ENCODE peak calls at places on chromosomes 1 and 21, in seven cellular contexts. One of them, this sample, is unnamed.

GRCh38 chr21:31557956-31558838 is 101.3 kb upstream of the SOD1 start:
- DNase-seq in AG04450: no peak
- DNase-seq in left ventricle myocardium inferior: no peak
- DNase-seq in Peyer's patch: no peak
- DNase-seq in brain microvascular endothelial cell: peak; percentile 7
- DNase-seq in uterus: no peak
- DNase-seq in heart left ventricle: no peak
- DNase-seq in this sample: no peak

GRCh38 chr1:6490181-6491075 is 1.0 kb downstream of the PLEKHG5 start:
- DNase-seq in AG04450: peak; percentile 32
- DNase-seq in left ventricle myocardium inferior: peak; percentile 66
- DNase-seq in Peyer's patch: peak; percentile 50
- DNase-seq in brain microvascular endothelial cell: peak; percentile 62
- DNase-seq in uterus: peak; percentile 30
- DNase-seq in heart left ventricle: peak; percentile 80
- DNase-seq in this sample: peak; percentile 88

GRCh38 chr21:33402011-33402979 is 918 bp upstream of the IFNGR2 start:
- DNase-seq in AG04450: no peak
- DNase-seq in left ventricle myocardium inferior: peak; percentile 65
- DNase-seq in Peyer's patch: peak; percentile 50
- DNase-seq in brain microvascular endothelial cell: peak; percentile 43
- DNase-seq in uterus: peak; percentile 78
- DNase-seq in heart left ventricle: peak; percentile 86
- DNase-seq in this sample: peak; percentile 87

GRCh38 chr21:36030581-36031189 is 29.6 kb downstream of the SETD4 start:
- DNase-seq in AG04450: no peak
- DNase-seq in left ventricle myocardium inferior: no peak
- DNase-seq in Peyer's patch: no peak
- DNase-seq in brain microvascular endothelial cell: no peak
- DNase-seq in uterus: no peak
- DNase-seq in heart left ventricle: no peak
- DNase-seq in this sample: no peak

GRCh38 chr1:239657291-239657690 is 270.9 kb downstream of the CHRM3 start:
- DNase-seq in AG04450: no peak
- DNase-seq in left ventricle myocardium inferior: no peak
- DNase-seq in Peyer's patch: no peak
- DNase-seq in brain microvascular endothelial cell: no peak
- DNase-seq in uterus: no peak
- DNase-seq in heart left ventricle: no peak
- DNase-seq in this sample: no peak

GRCh38 chr1:159988006-159988405 is 34.0 kb upstream of the SLAMF9 start:
- DNase-seq in AG04450: no peak
- DNase-seq in left ventricle myocardium inferior: no peak
- DNase-seq in Peyer's patch: no peak
- DNase-seq in brain microvascular endothelial cell: no peak
- DNase-seq in uterus: no peak
- DNase-seq in heart left ventricle: no peak
- DNase-seq in this sample: no peak

GRCh38 chr1:30804381-30804780 is 46.8 kb upstream of the LAPTM5 start:
- DNase-seq in AG04450: no peak
- DNase-seq in left ventricle myocardium inferior: no peak
- DNase-seq in Peyer's patch: no peak
- DNase-seq in brain microvascular endothelial cell: no peak
- DNase-seq in uterus: no peak
- DNase-seq in heart left ventricle: no peak
- DNase-seq in this sample: no peak

GRCh38 chr1:200379431-200379755 is 30.4 kb downstream of the ZNF281 start:
- DNase-seq in AG04450: peak; percentile 73
- DNase-seq in left ventricle myocardium inferior: no peak
- DNase-seq in Peyer's patch: no peak
- DNase-seq in brain microvascular endothelial cell: peak; percentile 88
- DNase-seq in uterus: no peak
- DNase-seq in heart left ventricle: no peak
- DNase-seq in this sample: no peak

GRCh38 chr1:109984190-109984455 is 442 bp upstream of the AHCYL1 start:
- DNase-seq in AG04450: no peak
- DNase-seq in left ventricle myocardium inferior: no peak
- DNase-seq in Peyer's patch: no peak
- DNase-seq in brain microvascular endothelial cell: peak; percentile 27
- DNase-seq in uterus: no peak
- DNase-seq in heart left ventricle: no peak
- DNase-seq in this sample: no peak

GRCh38 chr1:23897083-23897482 is 16.1 kb downstream of the CNR2 start:
- DNase-seq in AG04450: no peak
- DNase-seq in left ventricle myocardium inferior: no peak
- DNase-seq in Peyer's patch: no peak
- DNase-seq in brain microvascular endothelial cell: no peak
- DNase-seq in uterus: no peak
- DNase-seq in heart left ventricle: no peak
- DNase-seq in this sample: no peak

GRCh38 chr1:246214708-246215504 is 292.2 kb downstream of the SMYD3 start:
- DNase-seq in AG04450: peak; percentile 89
- DNase-seq in left ventricle myocardium inferior: no peak
- DNase-seq in Peyer's patch: no peak
- DNase-seq in brain microvascular endothelial cell: peak; percentile 97
- DNase-seq in uterus: peak; percentile 59
- DNase-seq in heart left ventricle: no peak
- DNase-seq in this sample: no peak

GRCh38 chr1:28877132-28877781 is 37.1 kb upstream of the EPB41 start:
- DNase-seq in AG04450: peak; percentile 23
- DNase-seq in left ventricle myocardium inferior: peak; percentile 66
- DNase-seq in Peyer's patch: peak; percentile 71
- DNase-seq in brain microvascular endothelial cell: peak; percentile 55
- DNase-seq in uterus: peak; percentile 78
- DNase-seq in heart left ventricle: peak; percentile 82
- DNase-seq in this sample: peak; percentile 76

GRCh38 chr1:180167721-180168467 is 13.2 kb downstream of the QSOX1 start:
- DNase-seq in AG04450: no peak
- DNase-seq in left ventricle myocardium inferior: no peak
- DNase-seq in Peyer's patch: no peak
- DNase-seq in brain microvascular endothelial cell: no peak
- DNase-seq in uterus: peak; percentile 13
- DNase-seq in heart left ventricle: no peak
- DNase-seq in this sample: no peak

GRCh38 chr1:186076006-186076405 is 299.0 kb downstream of the TPR start:
- DNase-seq in AG04450: no peak
- DNase-seq in left ventricle myocardium inferior: no peak
- DNase-seq in Peyer's patch: no peak
- DNase-seq in brain microvascular endothelial cell: no peak
- DNase-seq in uterus: no peak
- DNase-seq in heart left ventricle: no peak
- DNase-seq in this sample: no peak

GRCh38 chr1:60196026-60196425 is 122.5 kb upstream of the C1orf87 start:
- DNase-seq in AG04450: no peak
- DNase-seq in left ventricle myocardium inferior: no peak
- DNase-seq in Peyer's patch: no peak
- DNase-seq in brain microvascular endothelial cell: no peak
- DNase-seq in uterus: no peak
- DNase-seq in heart left ventricle: no peak
- DNase-seq in this sample: no peak

GRCh38 chr1:94806451-94806861 is 13.7 kb upstream of the SLC44A3 start:
- DNase-seq in AG04450: no peak
- DNase-seq in left ventricle myocardium inferior: no peak
- DNase-seq in Peyer's patch: no peak
- DNase-seq in brain microvascular endothelial cell: no peak
- DNase-seq in uterus: no peak
- DNase-seq in heart left ventricle: no peak
- DNase-seq in this sample: no peak

GRCh38 chr21:40204956-40205355 is 337.7 kb downstream of the PCP4 start:
- DNase-seq in AG04450: no peak
- DNase-seq in left ventricle myocardium inferior: no peak
- DNase-seq in Peyer's patch: no peak
- DNase-seq in brain microvascular endothelial cell: no peak
- DNase-seq in uterus: no peak
- DNase-seq in heart left ventricle: no peak
- DNase-seq in this sample: no peak

GRCh38 chr1:217186664-217187063 is 444.2 kb downstream of the GPATCH2 start:
- DNase-seq in AG04450: no peak
- DNase-seq in left ventricle myocardium inferior: no peak
- DNase-seq in Peyer's patch: no peak
- DNase-seq in brain microvascular endothelial cell: no peak
- DNase-seq in uterus: no peak
- DNase-seq in heart left ventricle: no peak
- DNase-seq in this sample: no peak

GRCh38 chr1:22584001-22584557 is 20.8 kb downstream of the EPHA8 start:
- DNase-seq in AG04450: no peak
- DNase-seq in left ventricle myocardium inferior: no peak
- DNase-seq in Peyer's patch: no peak
- DNase-seq in brain microvascular endothelial cell: no peak
- DNase-seq in uterus: no peak
- DNase-seq in heart left ventricle: peak; percentile 33
- DNase-seq in this sample: no peak

GRCh38 chr1:27504588-27505419 is 14.8 kb upstream of the WASF2 start:
- DNase-seq in AG04450: no peak
- DNase-seq in left ventricle myocardium inferior: peak; percentile 91
- DNase-seq in Peyer's patch: no peak
- DNase-seq in brain microvascular endothelial cell: no peak
- DNase-seq in uterus: peak; percentile 85
- DNase-seq in heart left ventricle: peak; percentile 91
- DNase-seq in this sample: peak; percentile 90

GRCh38 chr1:69671363-69672010 is 103.8 kb downstream of the LRRC7 start:
- DNase-seq in AG04450: no peak
- DNase-seq in left ventricle myocardium inferior: no peak
- DNase-seq in Peyer's patch: no peak
- DNase-seq in brain microvascular endothelial cell: peak; percentile 53
- DNase-seq in uterus: no peak
- DNase-seq in heart left ventricle: no peak
- DNase-seq in this sample: no peak

GRCh38 chr1:224617410-224618361 is 1.6 kb downstream of the CNIH3 start:
- DNase-seq in AG04450: no peak
- DNase-seq in left ventricle myocardium inferior: no peak
- DNase-seq in Peyer's patch: no peak
- DNase-seq in brain microvascular endothelial cell: no peak
- DNase-seq in uterus: no peak
- DNase-seq in heart left ventricle: no peak
- DNase-seq in this sample: no peak

GRCh38 chr1:178098262-178098661 is 4.4 kb downstream of the RASAL2 start:
- DNase-seq in AG04450: no peak
- DNase-seq in left ventricle myocardium inferior: no peak
- DNase-seq in Peyer's patch: no peak
- DNase-seq in brain microvascular endothelial cell: peak; percentile 21
- DNase-seq in uterus: no peak
- DNase-seq in heart left ventricle: no peak
- DNase-seq in this sample: no peak

GRCh38 chr21:16633851-16634521 is 878.9 kb upstream of the CXADR start:
- DNase-seq in AG04450: no peak
- DNase-seq in left ventricle myocardium inferior: no peak
- DNase-seq in Peyer's patch: no peak
- DNase-seq in brain microvascular endothelial cell: no peak
- DNase-seq in uterus: peak; percentile 53
- DNase-seq in heart left ventricle: no peak
- DNase-seq in this sample: no peak

GRCh38 chr1:224579526-224579925 is 36.6 kb upstream of the CNIH3 start:
- DNase-seq in AG04450: peak; percentile 26
- DNase-seq in left ventricle myocardium inferior: no peak
- DNase-seq in Peyer's patch: no peak
- DNase-seq in brain microvascular endothelial cell: peak; percentile 49
- DNase-seq in uterus: no peak
- DNase-seq in heart left ventricle: no peak
- DNase-seq in this sample: no peak

GRCh38 chr1:3674100-3675094 is 22.1 kb downstream of the TP73 start:
- DNase-seq in AG04450: no peak
- DNase-seq in left ventricle myocardium inferior: no peak
- DNase-seq in Peyer's patch: no peak
- DNase-seq in brain microvascular endothelial cell: no peak
- DNase-seq in uterus: no peak
- DNase-seq in heart left ventricle: peak; percentile 54
- DNase-seq in this sample: no peak
- H3K4me3 ChIP-seq in AG04450: no peak overlapping the region
- H3K4me3 ChIP-seq in left ventricle myocardium inferior: no peak overlapping the region
- H3K4me3 ChIP-seq in Peyer's patch: peak overlapping the region; percentile 26
- H3K4me3 ChIP-seq in brain microvascular endothelial cell: no peak overlapping the region
- H3K4me3 ChIP-seq in uterus: no peak overlapping the region
- H3K4me3 ChIP-seq in heart left ventricle: no peak overlapping the region
- H3K4me3 ChIP-seq in this sample: no peak overlapping the region

DNA sequence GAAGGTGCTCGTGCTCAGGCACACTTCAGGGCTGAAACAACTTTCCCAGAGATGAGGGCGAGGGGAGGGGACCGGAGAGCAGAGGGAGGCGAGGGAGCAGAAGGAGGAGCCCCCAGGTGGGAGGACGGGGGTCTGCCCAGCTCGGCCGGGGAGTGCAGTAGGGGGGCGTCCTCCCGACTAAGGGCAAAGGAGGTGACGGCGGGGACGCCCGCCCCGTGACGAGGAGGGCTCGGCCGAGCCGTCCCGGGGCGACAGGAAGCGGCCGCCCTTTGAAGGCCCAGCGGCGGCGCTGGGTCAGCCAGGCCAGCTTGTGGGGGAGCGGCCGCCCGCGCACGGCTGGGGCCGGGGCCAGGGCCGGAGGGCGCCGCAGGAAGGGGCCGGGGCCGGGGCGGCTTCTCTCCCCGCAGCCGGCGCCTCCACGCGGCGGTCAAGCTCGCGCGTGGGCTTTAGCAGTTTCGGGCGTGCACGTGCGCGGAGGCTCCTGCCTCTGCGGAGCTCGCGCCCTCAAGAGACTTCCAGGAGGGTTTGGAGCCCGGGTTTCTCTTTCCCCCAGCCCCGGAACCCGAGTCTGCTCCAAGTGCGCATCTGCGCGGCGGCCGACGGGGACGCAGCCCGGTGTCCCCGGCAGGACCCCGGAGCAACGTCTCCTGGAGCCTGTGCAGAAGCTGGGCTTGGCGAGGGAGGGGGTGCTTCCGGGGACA is 100.8 kb upstream of the SLC45A1 start:
- DNase-seq in AG04450: no peak
- DNase-seq in left ventricle myocardium inferior: peak; percentile 46
- DNase-seq in Peyer's patch: no peak
- DNase-seq in brain microvascular endothelial cell: no peak
- DNase-seq in uterus: peak; percentile 41
- DNase-seq in heart left ventricle: peak; percentile 78
- DNase-seq in this sample: peak; percentile 83
- H3K27ac ChIP-seq in AG04450: peak overlapping the region; percentile 57
- H3K27ac ChIP-seq in left ventricle myocardium inferior: peak overlapping the region; percentile 77
- H3K27ac ChIP-seq in Peyer's patch: peak overlapping the region; percentile 57
- H3K27ac ChIP-seq in brain microvascular endothelial cell: peak overlapping the region; percentile 68
- H3K27ac ChIP-seq in uterus: peak overlapping the region; percentile 77
- H3K27ac ChIP-seq in heart left ventricle: peak overlapping the region; percentile 59
- H3K27ac ChIP-seq in this sample: peak overlapping the region; percentile 58

GRCh38 chr21:44748621-44749020 is 37.2 kb upstream of the TSPEAR start:
- DNase-seq in AG04450: no peak
- DNase-seq in left ventricle myocardium inferior: no peak
- DNase-seq in Peyer's patch: no peak
- DNase-seq in brain microvascular endothelial cell: no peak
- DNase-seq in uterus: no peak
- DNase-seq in heart left ventricle: no peak
- DNase-seq in this sample: peak; percentile 40
- H3K27me3 ChIP-seq in AG04450: peaks cover 45% of the 10 kb centered on the region
- H3K27me3 ChIP-seq in left ventricle myocardium inferior: peaks cover 37% of the 10 kb centered on the region
- H3K27me3 ChIP-seq in Peyer's patch: peaks cover 3% of the 10 kb centered on the region
- H3K27me3 ChIP-seq in brain microvascular endothelial cell: peaks cover 9% of the 10 kb centered on the region
- H3K27me3 ChIP-seq in uterus: no peaks in the 10 kb centered on the region
- H3K27me3 ChIP-seq in heart left ventricle: peaks cover 3% of the 10 kb centered on the region
- H3K27me3 ChIP-seq in this sample: no peaks in the 10 kb centered on the region

DNA sequence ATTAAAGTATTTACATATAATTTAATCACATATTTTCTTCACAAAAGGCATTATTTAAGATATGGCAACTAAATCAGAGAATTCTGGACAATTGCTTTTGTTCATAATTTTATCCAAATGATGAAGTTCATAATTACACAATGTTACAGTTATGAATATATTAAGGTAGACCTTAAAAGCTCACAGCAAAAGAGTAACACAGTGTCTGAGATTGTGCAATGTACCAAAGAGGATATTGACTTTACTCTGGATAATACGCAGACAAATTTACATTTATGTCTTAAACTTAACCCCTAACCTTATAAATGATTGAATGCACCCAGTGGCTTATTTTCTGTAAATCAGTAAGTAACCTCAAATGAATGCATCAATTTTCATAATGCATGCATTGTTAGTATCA is 216.2 kb upstream of the SAMSN1 start:
- DNase-seq in AG04450: no peak
- DNase-seq in left ventricle myocardium inferior: no peak
- DNase-seq in Peyer's patch: no peak
- DNase-seq in brain microvascular endothelial cell: no peak
- DNase-seq in uterus: no peak
- DNase-seq in heart left ventricle: no peak
- DNase-seq in this sample: no peak
- H3K4me3 ChIP-seq in AG04450: no peak overlapping the region
- H3K4me3 ChIP-seq in left ventricle myocardium inferior: peak overlapping the region; percentile 25
- H3K4me3 ChIP-seq in Peyer's patch: peak overlapping the region; percentile 9
- H3K4me3 ChIP-seq in brain microvascular endothelial cell: no peak overlapping the region
- H3K4me3 ChIP-seq in uterus: no peak overlapping the region
- H3K4me3 ChIP-seq in heart left ventricle: peak overlapping the region; percentile 30
- H3K4me3 ChIP-seq in this sample: no peak overlapping the region